ENCODE peak calls at places on chromosomes 16 and 17, in nine cellular contexts. One of them, this sample, is unnamed.

GRCh38 chr17:21272881-21273839 is 11.4 kb upstream of the MAP2K3 start:
- DNase-seq in cardiac fibroblast: no peak
- DNase-seq in 8988T: no peak
- DNase-seq in tibial artery: no peak
- DNase-seq in AG08395: no peak
- DNase-seq in non-pigmented ciliary epithelial cell: no peak
- DNase-seq in substantia nigra: no peak
- DNase-seq in Peyer's patch: no peak
- DNase-seq in amygdala: no peak
- DNase-seq in this sample: no peak

GRCh38 chr17:49557204-49558024 is 18.3 kb upstream of the NXPH3 start:
- DNase-seq in amygdala: no peak
- DNase-seq in AG08395: peak; percentile 46
- DNase-seq in non-pigmented ciliary epithelial cell: no peak
- DNase-seq in 8988T: no peak
- DNase-seq in substantia nigra: no peak
- DNase-seq in tibial artery: peak; percentile 33
- DNase-seq in cardiac fibroblast: peak; percentile 67
- DNase-seq in Peyer's patch: no peak
- DNase-seq in this sample: no peak

GRCh38 chr16:3589441-3589921 is 12.3 kb upstream of the NLRC3 start:
- DNase-seq in substantia nigra: no peak
- DNase-seq in amygdala: no peak
- DNase-seq in AG08395: no peak
- DNase-seq in non-pigmented ciliary epithelial cell: no peak
- DNase-seq in tibial artery: no peak
- DNase-seq in Peyer's patch: no peak
- DNase-seq in cardiac fibroblast: peak; percentile 13
- DNase-seq in 8988T: no peak
- DNase-seq in this sample: no peak

GRCh38 chr17:77281024-77281903 is 140.5 kb downstream of the SEC14L1 start:
- DNase-seq in amygdala: no peak
- DNase-seq in tibial artery: no peak
- DNase-seq in 8988T: peak; percentile 88
- DNase-seq in substantia nigra: no peak
- DNase-seq in AG08395: peak; percentile 65
- DNase-seq in non-pigmented ciliary epithelial cell: no peak
- DNase-seq in cardiac fibroblast: no peak
- DNase-seq in Peyer's patch: peak; percentile 88
- DNase-seq in this sample: peak; percentile 15

GRCh38 chr17:35726609-35727460 is 4.6 kb upstream of the RASL10B start:
- DNase-seq in Peyer's patch: no peak
- DNase-seq in tibial artery: no peak
- DNase-seq in amygdala: no peak
- DNase-seq in substantia nigra: no peak
- DNase-seq in 8988T: peak; percentile 18
- DNase-seq in non-pigmented ciliary epithelial cell: peak; percentile 51
- DNase-seq in AG08395: peak; percentile 86
- DNase-seq in cardiac fibroblast: peak; percentile 91
- DNase-seq in this sample: no peak

GRCh38 chr17:72244942-72245341 is 124.1 kb downstream of the SOX9 start:
- DNase-seq in tibial artery: no peak
- DNase-seq in AG08395: no peak
- DNase-seq in non-pigmented ciliary epithelial cell: no peak
- DNase-seq in 8988T: no peak
- DNase-seq in Peyer's patch: no peak
- DNase-seq in amygdala: no peak
- DNase-seq in cardiac fibroblast: peak; percentile 24
- DNase-seq in substantia nigra: no peak
- DNase-seq in this sample: no peak

GRCh38 chr17:32111141-32111771 is 31.0 kb upstream of the RHOT1 start:
- DNase-seq in Peyer's patch: no peak
- DNase-seq in cardiac fibroblast: peak; percentile 69
- DNase-seq in substantia nigra: no peak
- DNase-seq in tibial artery: peak; percentile 71
- DNase-seq in AG08395: no peak
- DNase-seq in non-pigmented ciliary epithelial cell: peak; percentile 60
- DNase-seq in 8988T: no peak
- DNase-seq in amygdala: no peak
- DNase-seq in this sample: no peak

GRCh38 chr17:66716236-66717026 is 118.5 kb upstream of the CACNG5 start:
- DNase-seq in 8988T: no peak
- DNase-seq in cardiac fibroblast: no peak
- DNase-seq in AG08395: no peak
- DNase-seq in substantia nigra: no peak
- DNase-seq in tibial artery: no peak
- DNase-seq in non-pigmented ciliary epithelial cell: no peak
- DNase-seq in Peyer's patch: no peak
- DNase-seq in amygdala: no peak
- DNase-seq in this sample: no peak

GRCh38 chr17:43832168-43832975 is 574 bp downstream of the MPP3 start:
- DNase-seq in cardiac fibroblast: peak; percentile 74
- DNase-seq in substantia nigra: no peak
- DNase-seq in AG08395: peak; percentile 88
- DNase-seq in amygdala: no peak
- DNase-seq in 8988T: peak; percentile 66
- DNase-seq in Peyer's patch: peak; percentile 76
- DNase-seq in tibial artery: peak; percentile 77
- DNase-seq in non-pigmented ciliary epithelial cell: peak; percentile 20
- DNase-seq in this sample: peak; percentile 46

GRCh38 chr17:43823350-43824084 is 9.4 kb downstream of the MPP3 start:
- DNase-seq in AG08395: no peak
- DNase-seq in Peyer's patch: no peak
- DNase-seq in 8988T: no peak
- DNase-seq in cardiac fibroblast: no peak
- DNase-seq in amygdala: no peak
- DNase-seq in substantia nigra: no peak
- DNase-seq in non-pigmented ciliary epithelial cell: no peak
- DNase-seq in tibial artery: no peak
- DNase-seq in this sample: no peak

GRCh38 chr17:40312131-40312731 is 3.3 kb downstream of the RARA start:
- DNase-seq in tibial artery: peak; percentile 95
- DNase-seq in substantia nigra: peak; percentile 23
- DNase-seq in amygdala: no peak
- DNase-seq in AG08395: no peak
- DNase-seq in 8988T: no peak
- DNase-seq in non-pigmented ciliary epithelial cell: no peak
- DNase-seq in cardiac fibroblast: no peak
- DNase-seq in Peyer's patch: no peak
- DNase-seq in this sample: no peak

GRCh38 chr17:10737168-10737622 is 7.4 kb upstream of the TMEM220 start:
- DNase-seq in cardiac fibroblast: peak; percentile 70
- DNase-seq in amygdala: no peak
- DNase-seq in substantia nigra: no peak
- DNase-seq in AG08395: peak; percentile 75
- DNase-seq in 8988T: no peak
- DNase-seq in Peyer's patch: peak; percentile 83
- DNase-seq in non-pigmented ciliary epithelial cell: no peak
- DNase-seq in tibial artery: no peak
- DNase-seq in this sample: no peak

GRCh38 chr17:538096-538973 is 176.3 kb downstream of the VPS53 start:
- DNase-seq in Peyer's patch: no peak
- DNase-seq in substantia nigra: no peak
- DNase-seq in AG08395: no peak
- DNase-seq in non-pigmented ciliary epithelial cell: no peak
- DNase-seq in tibial artery: no peak
- DNase-seq in amygdala: no peak
- DNase-seq in 8988T: no peak
- DNase-seq in cardiac fibroblast: no peak
- DNase-seq in this sample: no peak

GRCh38 chr16:87653234-87653633 is 50.9 kb downstream of the JPH3 start:
- DNase-seq in cardiac fibroblast: peak; percentile 18
- DNase-seq in non-pigmented ciliary epithelial cell: no peak
- DNase-seq in tibial artery: no peak
- DNase-seq in Peyer's patch: no peak
- DNase-seq in substantia nigra: no peak
- DNase-seq in 8988T: peak; percentile 94
- DNase-seq in AG08395: no peak
- DNase-seq in amygdala: no peak
- DNase-seq in this sample: no peak

This sample was measured in caudate nucleus.